ENCODE peak calls at places on chromosomes 5 and 9, in six cellular contexts. B, O, V, L, Q and A are unnamed samples.

GRCh38 chr5:133780619-133781280 is 168.4 kb upstream of the FSTL4 start:
- DNase-seq in Q (no peak), B (no peak), O (no peak), V (no peak), L (no peak), A (peak; percentile 80)

GRCh38 chr9:102237520-102237919 is 499.1 kb upstream of the GRIN3A start:
- DNase-seq in B (no peak), Q (no peak), V (no peak), L (peak; percentile 30), O (no peak), A (no peak)

GRCh38 chr9:79734989-79735779 is 163.4 kb downstream of the TLE4 start:
- DNase-seq in Q (peak; percentile 71), O (no peak), L (no peak), V (no peak), B (no peak), A (no peak)

GRCh38 chr9:112041536-112042243 is 133.4 kb downstream of the SUSD1 start:
- DNase-seq in Q (peak; percentile 100), L (no peak), B (peak; percentile 100), O (peak; percentile 77), V (no peak), A (peak; percentile 93)

GRCh38 chr5:21806943-21807342 is 1046.2 kb downstream of the CDH12 start:
- DNase-seq in O (no peak), B (peak; percentile 28), V (no peak), Q (peak; percentile 25), L (no peak), A (no peak)

GRCh38 chr5:134114886-134115805 is 665 bp downstream of the TCF7 start:
- DNase-seq in L (peak; percentile 60), V (peak; percentile 95), B (no peak), Q (no peak), O (peak; percentile 88), A (no peak)

GRCh38 chr5:170273968-170274710 is 23.4 kb downstream of the LCP2 start:
- DNase-seq in O (no peak), V (peak; percentile 81), L (peak; percentile 31), B (no peak), Q (no peak), A (no peak)

GRCh38 chr9:5357431-5358105 is 17.9 kb upstream of the RLN1 start:
- DNase-seq in V (no peak), O (no peak), L (no peak), B (no peak), Q (peak; percentile 16), A (no peak)

GRCh38 chr5:142797420-142797819 is 27.2 kb downstream of the ARHGAP26 start:
- DNase-seq in V (no peak), Q (no peak), L (no peak), B (no peak), O (no peak), A (no peak)

GRCh38 chr5:133818031-133818431 is 150.4 kb downstream of the C5orf15 start:
- DNase-seq in B (peak; percentile 5), V (no peak), Q (peak; percentile 8), O (no peak), L (no peak), A (no peak)

GRCh38 chr9:1100945-1101344 is 50.8 kb downstream of the DMRT2 start:
- DNase-seq in Q (peak; percentile 45), B (peak; percentile 30), O (peak; percentile 67), L (peak; percentile 59), V (peak; percentile 1), A (no peak)

GRCh38 chr5:168390491-168390890 is 95.8 kb upstream of the RARS1 start:
- DNase-seq in L (no peak), Q (no peak), B (no peak), V (no peak), O (no peak), A (no peak)

GRCh38 chr5:81242906-81243436 is 9.8 kb downstream of the CKMT2 start:
- DNase-seq in L (no peak), O (no peak), V (no peak), B (no peak), Q (no peak), A (no peak)

GRCh38 chr9:115261656-115262081 is 143.7 kb upstream of the TNC start:
- DNase-seq in B (no peak), O (no peak), V (no peak), Q (peak; percentile 36), L (no peak), A (no peak)

GRCh38 chr5:94463739-94464138 is 154.7 kb downstream of the KIAA0825 start:
- DNase-seq in B (no peak), L (no peak), V (no peak), O (no peak), Q (peak; percentile 92), A (no peak)

GRCh38 chr5:170523830-170524229 is 20.0 kb downstream of the KCNIP1 start:
- DNase-seq in Q (no peak), L (no peak), V (no peak), B (no peak), O (peak; percentile 50), A (no peak)

GRCh38 chr5:82975812-82976211 is 101.4 kb downstream of the TMEM167A start:
- DNase-seq in O (no peak), Q (no peak), V (no peak), B (no peak), L (no peak), A (no peak)

GRCh38 chr9:131752231-131752884 is 12.5 kb upstream of the RAPGEF1 start:
- DNase-seq in O (no peak), Q (no peak), V (no peak), L (no peak), B (no peak), A (no peak)

GRCh38 chr5:114223866-114224265 is 138.0 kb upstream of the KCNN2 start:
- DNase-seq in V (no peak), L (no peak), O (no peak), Q (peak; percentile 0), B (peak; percentile 20), A (no peak)

GRCh38 chr5:5967373-5967772 is 411.0 kb downstream of the MED10 start:
- DNase-seq in Q (no peak), B (no peak), L (no peak), V (no peak), O (no peak), A (no peak)

GRCh38 chr5:32475338-32476097 is 31.0 kb upstream of the ZFR start:
- DNase-seq in L (peak; percentile 58), O (no peak), V (no peak), Q (no peak), B (no peak), A (no peak)

GRCh38 chr9:27227192-27227591 is 69.8 kb downstream of the EQTN start:
- DNase-seq in B (peak; percentile 7), O (no peak), Q (peak; percentile 59), L (no peak), V (no peak), A (no peak)

GRCh38 chr9:111078391-111079038 is 40.2 kb upstream of the LPAR1 start:
- DNase-seq in O (no peak), B (no peak), V (no peak), Q (no peak), L (no peak), A (no peak)

GRCh38 chr5:113250341-113250953 is 184.3 kb downstream of the TSSK1B start:
- DNase-seq in Q (peak; percentile 79), V (no peak), L (no peak), O (peak; percentile 83), B (peak; percentile 91), A (no peak)

GRCh38 chr9:8553444-8553843 is 753.9 kb upstream of the DMAC1 start:
- DNase-seq in B (no peak), V (no peak), O (no peak), Q (no peak), L (no peak), A (no peak)

GRCh38 chr5:170623576-170624181 is 119.9 kb downstream of the KCNIP1 start:
- DNase-seq in V (peak; percentile 53), Q (peak; percentile 61), B (no peak), O (no peak), L (peak; percentile 76), A (no peak)

GRCh38 chr9:19223724-19224123 is 6.8 kb upstream of the DENND4C start:
- DNase-seq in L (no peak), B (no peak), V (no peak), O (no peak), Q (no peak), A (no peak)
- TF ChIP-seq CTCF in L (no peak), B (no peak), V (no peak), O (no peak), Q (no peak), A (no peak)

DNA sequence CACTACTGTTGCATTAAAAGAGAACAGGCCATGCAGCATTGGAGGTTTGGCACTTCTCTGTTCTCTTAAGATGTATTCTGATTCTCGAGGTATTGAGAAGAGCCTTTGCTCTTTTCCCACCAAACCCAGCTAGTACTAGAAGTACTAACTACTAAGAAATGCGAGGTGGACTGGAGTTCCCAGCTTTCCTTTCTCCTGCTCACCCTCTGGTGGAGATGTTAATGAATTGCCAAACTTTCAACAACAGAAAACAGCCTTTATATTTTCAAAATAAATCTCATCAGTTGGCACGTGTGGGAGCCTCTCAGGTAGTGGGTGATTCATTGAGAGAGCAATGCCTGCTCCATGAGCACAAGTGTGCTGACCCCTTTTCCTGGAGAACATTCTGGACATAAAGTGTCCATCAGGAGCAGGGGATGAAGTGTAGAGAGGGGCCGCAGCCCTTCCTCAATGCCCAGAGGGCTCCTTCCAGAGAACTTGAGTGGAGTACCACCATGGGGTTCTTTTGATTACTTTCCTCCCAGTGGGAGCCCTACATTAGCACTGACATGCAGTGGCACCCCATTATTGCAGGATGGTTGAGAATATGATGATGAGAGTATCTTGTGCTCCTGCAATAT is 45.7 kb downstream of the TMEM174 start:
- DNase-seq in L (no peak), Q (peak; percentile 72), O (no peak), B (peak; percentile 48), V (no peak), A (no peak)
- TF ChIP-seq CTCF in L (peak; percentile 50), Q (peak; percentile 78), O (peak; percentile 19), B (peak; percentile 75), V (no peak), A (peak; percentile 71)

GRCh38 chr5:144295284-144295683 is 124.6 kb downstream of the KCTD16 start:
- DNase-seq in B (no peak), O (no peak), Q (no peak), L (no peak), V (no peak), A (no peak)
- TF ChIP-seq CTCF in B (no peak), O (no peak), Q (no peak), L (no peak), V (no peak), A (no peak)

DNA sequence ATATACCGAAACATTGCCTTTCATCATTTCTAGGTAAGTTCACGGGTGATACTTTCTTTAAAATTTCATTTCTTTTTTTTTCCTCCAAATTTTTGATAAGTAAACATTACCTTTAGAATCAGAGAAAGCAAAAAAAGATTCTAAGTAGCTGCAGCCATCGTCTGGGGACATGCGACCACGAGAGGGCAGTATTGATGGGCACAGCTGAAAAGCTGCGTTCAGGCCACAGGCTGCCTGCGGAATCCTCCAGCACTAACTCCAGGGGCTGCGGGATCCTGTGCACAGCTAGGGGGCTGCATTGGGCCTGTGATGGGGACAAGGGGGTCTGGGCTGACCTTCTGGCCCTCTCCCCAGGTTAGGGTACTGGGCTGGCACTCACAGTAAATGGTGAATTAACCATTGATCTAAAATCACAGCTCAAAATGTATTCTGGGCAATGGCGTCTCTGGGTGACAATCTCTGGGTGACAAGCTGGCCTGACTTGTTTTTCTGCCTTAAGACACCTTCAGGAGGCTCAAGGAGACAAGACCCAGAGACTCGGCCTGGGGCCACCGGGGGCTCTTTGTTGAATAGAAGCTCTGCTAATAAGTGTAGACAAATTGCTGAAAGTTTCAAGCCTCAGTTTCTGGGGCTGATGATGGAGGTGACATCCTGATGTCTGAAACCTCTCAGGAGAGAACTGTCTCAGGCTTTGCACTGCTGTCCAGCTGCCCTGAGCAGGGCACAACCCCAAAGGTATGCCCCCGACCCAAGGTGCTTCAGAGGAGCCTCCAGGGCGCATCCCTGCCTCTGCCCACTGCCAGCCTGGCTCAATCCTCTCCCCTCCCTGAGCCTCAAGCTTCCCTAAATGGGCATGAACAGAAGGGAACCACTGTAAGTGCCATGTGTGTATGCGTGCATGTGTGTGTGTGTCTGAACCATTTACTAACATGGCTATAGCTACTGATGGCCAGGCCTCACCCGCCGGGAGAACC is 44.3 kb upstream of the SARDH start:
- DNase-seq in B (peak; percentile 56), L (peak; percentile 87), Q (peak; percentile 62), V (peak; percentile 84), O (peak; percentile 81), A (peak; percentile 92)
- TF ChIP-seq CTCF in B (peak; percentile 94), L (peak; percentile 84), Q (peak; percentile 90), V (peak; percentile 73), O (peak; percentile 83), A (peak; percentile 88)